ENCODE peak calls at places on chromosomes 13 and 19, in five cellular contexts. N is pancreas, V is left ventricle myocardium inferior, L is HFFc6, Y is B cell. F is an unnamed sample.

GRCh38 chr19:50537769-50538230 is 24.1 kb upstream of the ASPDH start:
- DNase-seq in N (peak), V (peak), L (peak), Y (peak), F (peak)

GRCh38 chr19:36986601-36987000 is 70.5 kb downstream of the ZNF568 start:
- DNase-seq in Y (no peak), L (no peak), V (no peak), N (no peak), F (no peak)

GRCh38 chr19:5138606-5139594 is 170.0 kb downstream of the KDM4B start:
- DNase-seq in N (no peak), L (no peak), V (no peak), Y (peak), F (peak)

GRCh38 chr13:40624338-40624737 is 42.1 kb downstream of the FOXO1 start:
- DNase-seq in V (no peak), Y (no peak), L (no peak), N (no peak), F (peak)

GRCh38 chr13:75723927-75724326 is 87.8 kb downstream of the LMO7 start:
- DNase-seq in Y (no peak), N (no peak), L (no peak), V (no peak), F (no peak)

GRCh38 chr19:3682741-3683404 is 17.4 kb downstream of the PIP5K1C start:
- DNase-seq in V (no peak), L (no peak), N (no peak), Y (no peak), F (no peak)

GRCh38 chr19:10424011-10424637 is 3.8 kb downstream of the PDE4A start:
- DNase-seq in N (peak), V (peak), L (peak), Y (peak), F (peak)

GRCh38 chr13:24194447-24194846 is 33.9 kb downstream of the SPATA13 start:
- DNase-seq in V (no peak), L (no peak), N (no peak), Y (no peak), F (no peak)

GRCh38 chr13:27854606-27855005 is 62.3 kb downstream of the GSX1 start:
- DNase-seq in N (no peak), Y (no peak), V (no peak), L (no peak), F (no peak)

GRCh38 chr19:55131421-55131820 is 14.0 kb upstream of the PPP1R12C start:
- DNase-seq in L (peak), V (no peak), N (no peak), Y (no peak), F (no peak)

GRCh38 chr13:20828540-20829364 is 55.0 kb upstream of the EEF1AKMT1 start:
- DNase-seq in N (no peak), L (peak), V (no peak), Y (peak), F (peak)

GRCh38 chr13:80666782-80667537 is 326.0 kb upstream of the SPRY2 start:
- DNase-seq in Y (no peak), N (no peak), V (no peak), L (no peak), F (no peak)

GRCh38 chr13:32267836-32268439 is 47.2 kb downstream of the ZAR1L start:
- DNase-seq in Y (peak), V (no peak), N (peak), L (no peak), F (peak)

F was measured in RKO.